ENCODE peak calls at places on chromosomes 6 and 20, in ten cellular contexts. One of them, this sample, is unnamed.

GRCh38 chr6:97915537-97915936 is 632.5 kb upstream of the MMS22L start:
- DNase-seq in T-helper 2 cell: no peak
- DNase-seq in RPMI8226: no peak
- DNase-seq in dorsolateral prefrontal cortex: no peak
- DNase-seq in left colon: no peak
- DNase-seq in spleen: no peak
- DNase-seq in occipital lobe: no peak
- DNase-seq in HFFc6: no peak
- DNase-seq in amniotic epithelial cell: no peak
- DNase-seq in naive thymus-derived CD8-positive, alpha-beta T cell: no peak
- DNase-seq in this sample: no peak

GRCh38 chr20:52104546-52105044 is 87.0 kb downstream of the ZFP64 start:
- DNase-seq in T-helper 2 cell: no peak
- DNase-seq in RPMI8226: no peak
- DNase-seq in dorsolateral prefrontal cortex: no peak
- DNase-seq in left colon: no peak
- DNase-seq in spleen: no peak
- DNase-seq in occipital lobe: no peak
- DNase-seq in HFFc6: peak
- DNase-seq in amniotic epithelial cell: peak
- DNase-seq in naive thymus-derived CD8-positive, alpha-beta T cell: no peak
- DNase-seq in this sample: peak

GRCh38 chr6:129104560-129104959 is 221.6 kb downstream of the LAMA2 start:
- DNase-seq in T-helper 2 cell: no peak
- DNase-seq in RPMI8226: no peak
- DNase-seq in dorsolateral prefrontal cortex: no peak
- DNase-seq in left colon: no peak
- DNase-seq in spleen: no peak
- DNase-seq in occipital lobe: no peak
- DNase-seq in HFFc6: no peak
- DNase-seq in amniotic epithelial cell: no peak
- DNase-seq in naive thymus-derived CD8-positive, alpha-beta T cell: no peak
- DNase-seq in this sample: no peak

GRCh38 chr6:12024715-12025434 is 12.8 kb downstream of the HIVEP1 start:
- DNase-seq in T-helper 2 cell: no peak
- DNase-seq in RPMI8226: no peak
- DNase-seq in dorsolateral prefrontal cortex: no peak
- DNase-seq in left colon: no peak
- DNase-seq in spleen: no peak
- DNase-seq in occipital lobe: no peak
- DNase-seq in HFFc6: peak
- DNase-seq in amniotic epithelial cell: peak
- DNase-seq in naive thymus-derived CD8-positive, alpha-beta T cell: no peak
- DNase-seq in this sample: no peak

GRCh38 chr20:58649288-58650180 is 1.5 kb upstream of the STX16 start:
- DNase-seq in T-helper 2 cell: no peak
- DNase-seq in RPMI8226: no peak
- DNase-seq in dorsolateral prefrontal cortex: no peak
- DNase-seq in left colon: no peak
- DNase-seq in spleen: peak
- DNase-seq in occipital lobe: no peak
- DNase-seq in HFFc6: no peak
- DNase-seq in amniotic epithelial cell: no peak
- DNase-seq in naive thymus-derived CD8-positive, alpha-beta T cell: peak
- DNase-seq in this sample: peak

GRCh38 chr6:126527016-126527606 is 187.2 kb downstream of the CENPW start:
- DNase-seq in T-helper 2 cell: no peak
- DNase-seq in RPMI8226: no peak
- DNase-seq in dorsolateral prefrontal cortex: no peak
- DNase-seq in left colon: no peak
- DNase-seq in spleen: no peak
- DNase-seq in occipital lobe: no peak
- DNase-seq in HFFc6: no peak
- DNase-seq in amniotic epithelial cell: no peak
- DNase-seq in naive thymus-derived CD8-positive, alpha-beta T cell: no peak
- DNase-seq in this sample: no peak

GRCh38 chr20:49507741-49508434 is 25.4 kb upstream of the KCNB1 start:
- DNase-seq in T-helper 2 cell: no peak
- DNase-seq in RPMI8226: no peak
- DNase-seq in dorsolateral prefrontal cortex: no peak
- DNase-seq in left colon: no peak
- DNase-seq in spleen: no peak
- DNase-seq in occipital lobe: no peak
- DNase-seq in HFFc6: no peak
- DNase-seq in amniotic epithelial cell: no peak
- DNase-seq in naive thymus-derived CD8-positive, alpha-beta T cell: no peak
- DNase-seq in this sample: peak

GRCh38 chr20:44851545-44851944 is 34.0 kb upstream of the YWHAB start:
- DNase-seq in T-helper 2 cell: no peak
- DNase-seq in RPMI8226: no peak
- DNase-seq in dorsolateral prefrontal cortex: no peak
- DNase-seq in left colon: peak
- DNase-seq in spleen: no peak
- DNase-seq in occipital lobe: no peak
- DNase-seq in HFFc6: no peak
- DNase-seq in amniotic epithelial cell: no peak
- DNase-seq in naive thymus-derived CD8-positive, alpha-beta T cell: no peak
- DNase-seq in this sample: no peak

GRCh38 chr6:5318617-5319016 is 57.3 kb downstream of the FARS2 start:
- DNase-seq in T-helper 2 cell: no peak
- DNase-seq in RPMI8226: no peak
- DNase-seq in dorsolateral prefrontal cortex: no peak
- DNase-seq in left colon: no peak
- DNase-seq in spleen: no peak
- DNase-seq in occipital lobe: no peak
- DNase-seq in HFFc6: no peak
- DNase-seq in amniotic epithelial cell: no peak
- DNase-seq in naive thymus-derived CD8-positive, alpha-beta T cell: no peak
- DNase-seq in this sample: no peak

GRCh38 chr6:27672113-27672799 is 199.4 kb upstream of the ZNF184 start:
- DNase-seq in T-helper 2 cell: no peak
- DNase-seq in RPMI8226: peak
- DNase-seq in dorsolateral prefrontal cortex: no peak
- DNase-seq in left colon: no peak
- DNase-seq in spleen: no peak
- DNase-seq in occipital lobe: no peak
- DNase-seq in HFFc6: peak
- DNase-seq in amniotic epithelial cell: peak
- DNase-seq in naive thymus-derived CD8-positive, alpha-beta T cell: peak
- DNase-seq in this sample: no peak

GRCh38 chr20:23178806-23179205 is 92.7 kb upstream of the CD93 start:
- DNase-seq in T-helper 2 cell: no peak
- DNase-seq in RPMI8226: no peak
- DNase-seq in dorsolateral prefrontal cortex: no peak
- DNase-seq in left colon: no peak
- DNase-seq in spleen: no peak
- DNase-seq in occipital lobe: no peak
- DNase-seq in HFFc6: no peak
- DNase-seq in amniotic epithelial cell: no peak
- DNase-seq in naive thymus-derived CD8-positive, alpha-beta T cell: no peak
- DNase-seq in this sample: no peak

GRCh38 chr20:2385496-2385895 is 4.8 kb downstream of the TGM6 start:
- DNase-seq in T-helper 2 cell: no peak
- DNase-seq in RPMI8226: no peak
- DNase-seq in dorsolateral prefrontal cortex: no peak
- DNase-seq in left colon: no peak
- DNase-seq in spleen: no peak
- DNase-seq in occipital lobe: no peak
- DNase-seq in HFFc6: peak
- DNase-seq in amniotic epithelial cell: no peak
- DNase-seq in naive thymus-derived CD8-positive, alpha-beta T cell: no peak
- DNase-seq in this sample: no peak

GRCh38 chr20:25310921-25311728 is 63.2 kb downstream of the PYGB start:
- DNase-seq in T-helper 2 cell: no peak
- DNase-seq in RPMI8226: peak
- DNase-seq in dorsolateral prefrontal cortex: no peak
- DNase-seq in left colon: peak
- DNase-seq in spleen: peak
- DNase-seq in occipital lobe: no peak
- DNase-seq in HFFc6: peak
- DNase-seq in amniotic epithelial cell: peak
- DNase-seq in naive thymus-derived CD8-positive, alpha-beta T cell: no peak
- DNase-seq in this sample: peak

GRCh38 chr20:2879148-2879547 is 5.9 kb downstream of the PTPRA start:
- DNase-seq in T-helper 2 cell: no peak
- DNase-seq in RPMI8226: no peak
- DNase-seq in dorsolateral prefrontal cortex: peak
- DNase-seq in left colon: no peak
- DNase-seq in spleen: no peak
- DNase-seq in occipital lobe: peak
- DNase-seq in HFFc6: peak
- DNase-seq in amniotic epithelial cell: peak
- DNase-seq in naive thymus-derived CD8-positive, alpha-beta T cell: no peak
- DNase-seq in this sample: no peak

GRCh38 chr6:3456395-3456767 is 469 bp downstream of the SLC22A23 start:
- DNase-seq in T-helper 2 cell: no peak
- DNase-seq in RPMI8226: peak
- DNase-seq in dorsolateral prefrontal cortex: no peak
- DNase-seq in left colon: no peak
- DNase-seq in spleen: no peak
- DNase-seq in occipital lobe: no peak
- DNase-seq in HFFc6: no peak
- DNase-seq in amniotic epithelial cell: no peak
- DNase-seq in naive thymus-derived CD8-positive, alpha-beta T cell: no peak
- DNase-seq in this sample: no peak

GRCh38 chr6:159098636-159099106 is 53.9 kb upstream of the TAGAP start:
- DNase-seq in T-helper 2 cell: peak
- DNase-seq in RPMI8226: no peak
- DNase-seq in dorsolateral prefrontal cortex: no peak
- DNase-seq in left colon: no peak
- DNase-seq in spleen: peak
- DNase-seq in occipital lobe: no peak
- DNase-seq in HFFc6: no peak
- DNase-seq in amniotic epithelial cell: no peak
- DNase-seq in naive thymus-derived CD8-positive, alpha-beta T cell: peak
- DNase-seq in this sample: no peak